ENCODE peak calls at places on chromosomes 11 and 22, in six cellular contexts. E is lung; U is GM23248; D is CD8-positive, alpha-beta T cell; H is cardiac muscle cell; K is psoas muscle. P is an unnamed sample.
A peak's percentile ranks its signal among the peaks of the same experiment; 100 is the strongest.

GRCh38 chr22:44816141-44816540 is 63.8 kb downstream of the ARHGAP8 start:
- DNase-seq in K (peak; percentile 20), U (peak; percentile 8), D (no peak), E (no peak), H (no peak), P (no peak)

GRCh38 chr11:72573380-72573949 is 100.8 kb downstream of the PDE2A start:
- DNase-seq in H (peak; percentile 43), D (no peak), E (no peak), K (no peak), U (peak; percentile 62), P (peak; percentile 41)

GRCh38 chr11:10295056-10295901 is 1.3 kb upstream of the SBF2 start:
- DNase-seq in H (no peak), U (peak; percentile 32), E (no peak), D (no peak), K (no peak), P (no peak)

GRCh38 chr11:60589611-60590010 is 74.4 kb downstream of the MS4A13 start:
- DNase-seq in D (no peak), K (no peak), H (no peak), U (no peak), E (no peak), P (no peak)

GRCh38 chr11:71456831-71457230 is 3.8 kb downstream of the NADSYN1 start:
- DNase-seq in H (no peak), D (no peak), U (no peak), K (peak; percentile 30), E (no peak), P (no peak)

GRCh38 chr11:61815790-61816735 is 740 bp downstream of the FADS1 start:
- DNase-seq in K (peak; percentile 81), E (peak; percentile 70), U (peak; percentile 85), D (peak; percentile 65), H (peak; percentile 85), P (peak; percentile 62)

GRCh38 chr11:18383388-18384156 is 10.8 kb upstream of the LDHA start:
- DNase-seq in K (peak; percentile 89), H (peak; percentile 89), U (peak; percentile 100), E (peak; percentile 69), D (peak; percentile 58), P (peak; percentile 76)

GRCh38 chr11:8033312-8033715 is 46.2 kb downstream of the EIF3F start:
- DNase-seq in U (peak; percentile 90), E (peak; percentile 75), K (peak; percentile 89), H (peak; percentile 93), D (peak; percentile 48), P (peak; percentile 89)

GRCh38 chr11:32039149-32039548 is 51.7 kb upstream of the RCN1 start:
- DNase-seq in H (no peak), U (no peak), D (no peak), E (no peak), K (no peak), P (no peak)

GRCh38 chr11:128341280-128341679 is 246.1 kb downstream of the ETS1 start:
- DNase-seq in U (peak; percentile 25), H (peak; percentile 20), E (no peak), K (no peak), D (peak; percentile 60), P (no peak)

GRCh38 chr11:33863418-33864172 is 28.3 kb downstream of the LMO2 start:
- DNase-seq in U (no peak), E (no peak), H (no peak), K (no peak), D (no peak), P (no peak)
- H3K4me1 ChIP-seq in U (no peaks in the 10 kb centered on the region), E (no peaks in the 10 kb centered on the region), H (no peaks in the 10 kb centered on the region), K (peaks cover 4% of the 10 kb centered on the region), D (peaks cover 3% of the 10 kb centered on the region), P (no peaks in the 10 kb centered on the region)

GRCh38 chr11:118172356-118172755 is 4.1 kb downstream of the SCN2B start:
- DNase-seq in K (no peak), U (no peak), H (no peak), D (no peak), E (no peak), P (no peak)

GRCh38 chr11:118174006-118174567 is 2.4 kb downstream of the SCN2B start:
- DNase-seq in H (no peak), U (no peak), D (no peak), E (no peak), K (no peak), P (no peak)

GRCh38 chr11:118175600-118176399 is 639 bp downstream of the SCN2B start:
- DNase-seq in H (no peak), U (no peak), K (no peak), D (no peak), E (no peak), P (no peak)

GRCh38 chr11:118176400-118177134 is at the start of gene SCN2B:
- DNase-seq in K (no peak), U (no peak), D (no peak), E (no peak), H (peak; percentile 30), P (no peak)

DNA sequence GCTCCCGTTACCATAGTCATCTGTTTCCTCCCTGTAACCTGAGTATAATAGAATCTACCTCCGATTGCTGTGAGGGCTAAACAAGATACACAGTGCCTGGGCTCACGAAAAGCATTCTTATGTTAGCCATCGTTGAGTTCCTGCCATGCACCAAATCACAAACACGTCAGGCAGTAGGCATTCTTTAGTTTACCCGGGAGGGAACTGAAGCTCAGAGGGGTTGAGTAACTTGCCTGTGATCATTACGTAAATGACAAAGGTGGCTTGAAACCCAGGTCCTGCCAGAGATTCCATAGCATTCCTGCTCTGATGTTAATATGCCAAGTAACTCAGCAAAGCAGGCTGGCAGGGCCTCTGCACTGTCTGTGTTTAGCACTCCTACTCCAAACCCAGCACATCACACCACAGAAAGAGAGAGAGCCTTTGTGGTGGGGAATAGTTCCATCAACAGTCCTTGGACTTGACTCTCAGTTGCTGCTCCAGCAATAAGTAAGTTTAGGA is 1.4 kb downstream of the SCN2B start:
- DNase-seq in H (peak; percentile 11), E (no peak), U (peak; percentile 47), K (no peak), D (no peak), P (no peak)
- H3K27me3 ChIP-seq in H (peaks cover 36% of the 10 kb centered on the region), E (no peaks in the 10 kb centered on the region), U (peaks cover 30% of the 10 kb centered on the region), K (no peaks in the 10 kb centered on the region), D (no peaks in the 10 kb centered on the region), P (no peaks in the 10 kb centered on the region)

DNA sequence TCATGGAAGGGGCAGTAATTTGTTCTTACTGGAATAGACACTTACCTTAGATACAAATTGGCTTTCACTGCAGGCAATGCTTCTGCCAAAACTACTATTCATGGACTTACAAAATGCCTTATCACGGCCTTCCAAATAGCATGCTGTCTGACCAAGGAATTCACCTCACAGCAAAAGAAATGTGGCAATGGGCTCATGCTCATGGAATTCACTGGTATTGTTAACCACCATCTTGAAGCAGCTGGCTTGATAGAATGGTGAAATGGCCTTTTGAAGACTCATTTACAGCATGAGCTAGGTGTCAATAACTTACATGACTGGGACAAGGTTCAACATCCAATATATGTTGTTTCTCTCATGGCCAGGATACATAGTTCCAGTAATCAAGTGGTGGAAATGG is 21.9 kb downstream of the OR5B21 start:
- DNase-seq in E (no peak), K (no peak), U (no peak), D (no peak), H (no peak), P (no peak)
- H3K4me1 ChIP-seq in E (no peaks in the 10 kb centered on the region), K (no peaks in the 10 kb centered on the region), U (no peaks in the 10 kb centered on the region), D (no peaks in the 10 kb centered on the region), H (no peaks in the 10 kb centered on the region), P (no peaks in the 10 kb centered on the region)

DNA sequence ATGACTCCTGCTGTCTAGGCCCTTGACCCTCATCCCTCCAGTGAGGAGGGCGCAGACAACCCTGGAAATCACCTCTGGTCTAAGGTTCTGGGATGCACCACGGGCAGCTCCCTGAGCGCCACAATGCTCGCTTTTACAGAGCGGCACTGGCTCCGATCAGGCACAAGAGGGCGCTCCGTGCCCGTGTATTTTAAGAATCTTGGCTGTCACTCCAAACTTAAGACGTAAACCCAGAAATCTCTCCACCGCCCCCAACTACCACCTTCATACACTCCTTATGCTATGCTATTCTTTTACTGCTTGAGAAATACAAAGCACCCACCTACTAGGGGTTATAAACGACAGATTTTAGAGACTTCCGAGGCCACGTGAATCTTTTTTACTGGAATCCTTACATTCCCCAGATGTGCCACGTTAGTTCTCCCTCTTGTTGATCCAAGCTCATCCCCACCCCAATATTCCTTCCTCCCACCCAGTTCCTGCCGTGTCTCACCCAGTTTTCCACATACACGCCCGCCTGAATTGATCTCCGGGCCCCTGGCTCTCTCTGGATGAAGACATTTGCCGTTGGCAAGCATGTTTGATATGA is 453.6 kb downstream of the OPCML start:
- DNase-seq in E (no peak), H (peak; percentile 58), K (no peak), D (no peak), U (peak; percentile 71), P (peak; percentile 79)
- H3K27me3 ChIP-seq in E (no peaks in the 10 kb centered on the region), H (peaks cover 76% of the 10 kb centered on the region), K (peaks cover 17% of the 10 kb centered on the region), D (peaks cover 5% of the 10 kb centered on the region), U (peaks cover 42% of the 10 kb centered on the region), P (no peaks in the 10 kb centered on the region)

GRCh38 chr11:122159861-122160260 is 43.8 kb upstream of the BLID start:
- DNase-seq in D (no peak), E (no peak), K (no peak), U (no peak), H (no peak), P (no peak)
- H3K4me1 ChIP-seq in D (peaks cover 4% of the 10 kb centered on the region), E (no peaks in the 10 kb centered on the region), K (peaks cover 10% of the 10 kb centered on the region), U (peaks cover 96% of the 10 kb centered on the region), H (no peaks in the 10 kb centered on the region), P (peaks cover 27% of the 10 kb centered on the region)

GRCh38 chr11:120577041-120577440 is 65.5 kb downstream of the GRIK4 start:
- DNase-seq in U (no peak), K (no peak), E (no peak), H (no peak), D (no peak), P (no peak)

GRCh38 chr11:120578591-120579154 is 67.1 kb downstream of the GRIK4 start:
- DNase-seq in U (no peak), D (no peak), E (no peak), K (no peak), H (no peak), P (no peak)

GRCh38 chr11:120577624-120578363 is 66.2 kb downstream of the GRIK4 start:
- DNase-seq in E (no peak), D (no peak), U (no peak), K (no peak), H (no peak), P (no peak)

GRCh38 chr11:120581317-120581716 is 69.8 kb downstream of the GRIK4 start:
- DNase-seq in K (no peak), H (no peak), D (no peak), U (no peak), E (no peak), P (no peak)

GRCh38 chr11:120579601-120580000 is 68.1 kb downstream of the GRIK4 start:
- DNase-seq in K (no peak), D (no peak), H (no peak), E (no peak), U (no peak), P (no peak)
- H3K27me3 ChIP-seq in K (peaks cover 5% of the 10 kb centered on the region), D (no peaks in the 10 kb centered on the region), H (peaks cover 27% of the 10 kb centered on the region), E (no peaks in the 10 kb centered on the region), U (peaks cover 53% of the 10 kb centered on the region), P (no peaks in the 10 kb centered on the region)

GRCh38 chr22:36350751-36351594 is 36.8 kb downstream of the MYH9 start:
- DNase-seq in D (peak; percentile 44), K (no peak), U (peak; percentile 63), H (no peak), E (no peak), P (no peak)
- H3K4me1 ChIP-seq in D (peaks cover 90% of the 10 kb centered on the region), K (peaks cover 71% of the 10 kb centered on the region), U (peaks cover 46% of the 10 kb centered on the region), H (peaks cover 29% of the 10 kb centered on the region), E (peaks cover 38% of the 10 kb centered on the region), P (peaks cover 61% of the 10 kb centered on the region)